ENCODE peak calls at places on chromosomes 12 and 14, in seven cellular contexts. T, L, F, G, U, W and O are unnamed samples.
A peak's percentile ranks its signal among the peaks of the same experiment; 100 is the strongest.

GRCh38 chr12:41188841-41189394 is 798 bp downstream of the PDZRN4 start:
- DNase-seq in L (no peak), U (no peak), F (no peak), W (no peak), T (no peak), G (no peak), O (no peak)

GRCh38 chr12:64737539-64737938 is 21.7 kb downstream of the GNS start:
- DNase-seq in T (no peak), L (no peak), W (no peak), F (no peak), U (no peak), G (no peak), O (no peak)

GRCh38 chr12:92259291-92259690 is 113.6 kb upstream of the BTG1 start:
- DNase-seq in G (no peak), F (no peak), L (no peak), W (no peak), U (no peak), T (no peak), O (no peak)

GRCh38 chr14:59511916-59512530 is 27.7 kb downstream of the JKAMP start:
- DNase-seq in F (peak; percentile 61), U (peak; percentile 4), W (peak; percentile 17), L (no peak), T (no peak), G (no peak), O (no peak)

GRCh38 chr14:68653754-68654153 is 139.1 kb downstream of the ZFP36L1 start:
- DNase-seq in G (no peak), F (no peak), L (no peak), U (no peak), W (no peak), T (no peak), O (no peak)

GRCh38 chr14:68191567-68192321 is 372.2 kb downstream of the RAD51B start:
- DNase-seq in L (no peak), W (no peak), F (no peak), U (no peak), G (no peak), T (peak; percentile 92), O (no peak)

GRCh38 chr12:117105902-117106301 is 6.7 kb upstream of the TESC start:
- DNase-seq in U (no peak), W (no peak), F (no peak), L (peak; percentile 51), G (no peak), T (peak; percentile 56), O (no peak)

GRCh38 chr14:75842624-75843023 is 139.2 kb downstream of the TGFB3 start:
- DNase-seq in L (no peak), U (no peak), T (no peak), F (peak; percentile 54), G (no peak), W (no peak), O (no peak)

GRCh38 chr14:23047042-23047634 is 5.1 kb downstream of the PSMB11 start:
- DNase-seq in G (no peak), U (no peak), W (no peak), T (no peak), L (no peak), F (no peak), O (no peak)

GRCh38 chr12:29113101-29113500 is 36.0 kb upstream of the FAR2 start:
- DNase-seq in L (no peak), U (no peak), T (no peak), W (no peak), G (no peak), F (no peak), O (no peak)

GRCh38 chr14:57068511-57068910 is 200.2 kb downstream of the EXOC5 start:
- DNase-seq in F (no peak), U (no peak), W (no peak), G (no peak), L (no peak), T (no peak), O (no peak)

GRCh38 chr14:30195946-30196345 is 268.3 kb upstream of the PRKD1 start:
- DNase-seq in T (no peak), L (no peak), G (no peak), F (no peak), W (no peak), U (no peak), O (no peak)

GRCh38 chr14:73403181-73403752 is 55.1 kb downstream of the NUMB start:
- DNase-seq in W (no peak), T (no peak), G (no peak), U (no peak), L (no peak), F (no peak), O (no peak)

GRCh38 chr12:80412343-80412953 is 31.6 kb upstream of the PTPRQ start:
- DNase-seq in W (no peak), L (no peak), U (no peak), G (peak; percentile 25), F (peak; percentile 30), T (peak; percentile 40), O (no peak)

GRCh38 chr12:50387487-50387886 is 8.9 kb downstream of the FAM186A start:
- DNase-seq in T (no peak), U (no peak), L (no peak), G (no peak), F (no peak), W (no peak), O (no peak)

GRCh38 chr12:100545092-100545491 is 28.4 kb upstream of the GAS2L3 start:
- DNase-seq in G (no peak), W (no peak), F (no peak), T (no peak), L (no peak), U (no peak), O (no peak)

GRCh38 chr12:33830070-33830469 is 192.2 kb upstream of the ALG10 start:
- DNase-seq in T (no peak), F (no peak), G (no peak), W (no peak), U (no peak), L (no peak), O (no peak)

DNA sequence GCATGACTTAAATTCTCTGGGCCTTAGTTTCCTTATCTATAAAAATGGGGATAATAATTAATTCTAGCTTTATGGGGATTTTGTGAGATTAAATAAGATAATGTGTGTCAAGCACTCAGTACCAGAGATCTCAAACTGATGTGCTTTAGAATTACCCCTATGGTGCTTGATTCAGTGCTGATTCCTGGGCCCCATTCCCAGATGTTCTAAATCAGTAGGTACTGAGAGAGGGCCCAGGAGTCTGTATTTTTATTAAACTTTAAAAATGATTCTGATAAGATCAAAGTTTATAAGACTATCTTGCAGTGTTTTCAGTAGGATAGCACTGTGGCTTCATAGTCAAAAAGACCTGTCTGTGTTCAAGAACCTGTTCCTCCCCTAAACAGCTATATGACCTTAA is 89.1 kb upstream of the RIC8B start:
- DNase-seq in L (no peak), U (no peak), W (no peak), T (no peak), F (no peak), G (no peak), O (no peak)
- TF ChIP-seq POLR2AphosphoS5 in L (no peak), U (no peak), W (no peak), T (no peak), F (no peak), G (no peak), O (no peak)

GRCh38 chr14:51209457-51209856 is 30.6 kb upstream of the TMX1 start:
- DNase-seq in W (no peak), U (no peak), T (no peak), G (no peak), L (no peak), F (peak; percentile 55), O (no peak)
- TF ChIP-seq TAF1 in W (no peak), U (no peak), T (no peak), G (no peak), L (no peak), F (no peak), O (no peak)

GRCh38 chr14:101965145-101965531 is 765 bp downstream of the DYNC1H1 start:
- DNase-seq in W (no peak), L (no peak), F (peak; percentile 79), T (peak; percentile 54), G (no peak), U (peak; percentile 56), O (peak; percentile 59)
- TF ChIP-seq POLR2AphosphoS5 in W (peak; percentile 4), L (no peak), F (peak; percentile 19), T (no peak), G (no peak), U (peak; percentile 43), O (no peak)

GRCh38 chr12:124393831-124394230 is 98.9 kb downstream of the RFLNA start:
- DNase-seq in T (no peak), W (no peak), L (no peak), G (no peak), F (no peak), U (no peak), O (no peak)

GRCh38 chr12:124392991-124393790 is 98.3 kb downstream of the RFLNA start:
- DNase-seq in F (peak; percentile 92), T (no peak), W (no peak), U (no peak), G (no peak), L (no peak), O (no peak)

GRCh38 chr12:124390442-124391116 is 95.7 kb downstream of the RFLNA start:
- DNase-seq in G (no peak), F (no peak), U (peak; percentile 56), W (no peak), T (no peak), L (peak; percentile 23), O (no peak)

GRCh38 chr12:124391340-124392261 is 96.7 kb downstream of the RFLNA start:
- DNase-seq in W (no peak), T (no peak), G (no peak), L (peak; percentile 28), U (peak; percentile 77), F (no peak), O (peak; percentile 84)

GRCh38 chr12:124392271-124392990 is 97.5 kb downstream of the RFLNA start:
- DNase-seq in T (no peak), U (peak; percentile 76), G (peak; percentile 47), W (no peak), L (no peak), F (peak; percentile 77), O (no peak)
- TF ChIP-seq TAF1 in T (no peak), U (no peak), G (no peak), W (no peak), L (no peak), F (no peak), O (no peak)